ENCODE peak calls at places on chromosomes 11 and 22, in five cellular contexts. M, N, X, H and R are unnamed samples.

GRCh38 chr11:104476898-104477297 is 313.0 kb upstream of the PDGFD start:
- DNase-seq in N (no peak), M (no peak), H (no peak), X (no peak), R (no peak)

GRCh38 chr22:47373648-47374272 is 611.3 kb downstream of the TBC1D22A start:
- DNase-seq in M (no peak), X (no peak), N (no peak), H (no peak), R (no peak)

GRCh38 chr11:118176400-118177134 is at the start of gene SCN2B:
- DNase-seq in M (no peak), H (no peak), X (no peak), N (no peak), R (no peak)

GRCh38 chr11:48122246-48122645 is 94.4 kb upstream of the OR4B1 start:
- DNase-seq in X (no peak), M (no peak), H (no peak), N (peak; percentile 21), R (no peak)

GRCh38 chr11:66221726-66222236 is 46.7 kb upstream of the RAB1B start:
- DNase-seq in M (no peak), N (peak; percentile 46), H (peak; percentile 18), X (no peak), R (no peak)

GRCh38 chr11:76885390-76886097 is 24.8 kb downstream of the ACER3 start:
- DNase-seq in N (no peak), X (no peak), M (peak; percentile 30), H (peak; percentile 6), R (no peak)

GRCh38 chr22:17476838-17477237 is 86.5 kb upstream of the SLC25A18 start:
- DNase-seq in M (no peak), H (no peak), X (no peak), N (no peak), R (no peak)

GRCh38 chr11:44565746-44566558 is 489 bp downstream of the CD82 start:
- DNase-seq in N (no peak), H (no peak), X (no peak), M (no peak), R (no peak)

GRCh38 chr11:38680166-38680565 is 2082.1 kb upstream of the RAG2 start:
- DNase-seq in X (no peak), N (no peak), H (no peak), M (no peak), R (no peak)

GRCh38 chr22:17106785-17107546 is 14.2 kb downstream of the TMEM121B start:
- DNase-seq in H (no peak), N (no peak), M (no peak), X (no peak), R (no peak)

GRCh38 chr11:46639197-46639839 is 22.0 kb downstream of the ATG13 start:
- DNase-seq in M (no peak), N (no peak), H (no peak), X (no peak), R (no peak)

GRCh38 chr11:2580444-2581050 is 119.2 kb downstream of the KCNQ1OT1 start:
- DNase-seq in H (no peak), M (no peak), N (peak; percentile 63), X (peak; percentile 36), R (peak; percentile 13)

GRCh38 chr11:83278351-83278750 is 7.8 kb downstream of the CCDC90B start:
- DNase-seq in X (no peak), N (no peak), H (no peak), M (no peak), R (no peak)

GRCh38 chr22:41429232-41429945 is 17.2 kb downstream of the TOB2 start:
- DNase-seq in X (no peak), N (no peak), H (no peak), M (no peak), R (no peak)

GRCh38 chr11:655036-655726 is 18.1 kb downstream of the DRD4 start:
- DNase-seq in M (no peak), H (peak; percentile 36), N (no peak), X (no peak), R (no peak)

GRCh38 chr11:77269484-77270123 is 31.9 kb downstream of the GDPD4 start:
- DNase-seq in N (no peak), X (no peak), M (no peak), H (no peak), R (no peak)

GRCh38 chr11:10640308-10640707 is 53.2 kb downstream of the IRAG1 start:
- DNase-seq in N (no peak), X (no peak), H (no peak), M (no peak), R (no peak)

GRCh38 chr11:64003807-64004589 is 17.8 kb downstream of the OTUB1 start:
- DNase-seq in H (peak; percentile 73), X (no peak), N (no peak), M (no peak), R (peak; percentile 49)

GRCh38 chr11:116078101-116078561 is 573.9 kb upstream of the CADM1 start:
- DNase-seq in H (no peak), N (no peak), M (no peak), X (no peak), R (peak; percentile 35)

GRCh38 chr11:23278121-23278520 is 417.8 kb upstream of the CCDC179 start:
- DNase-seq in H (no peak), M (no peak), N (no peak), X (no peak), R (no peak)

GRCh38 chr11:135075740-135076139 is 663.7 kb upstream of the B3GAT1 start:
- DNase-seq in N (peak; percentile 81), M (no peak), H (peak; percentile 83), X (peak; percentile 56), R (peak; percentile 88)

GRCh38 chr11:123330071-123330470 is 100.0 kb upstream of the GRAMD1B start:
- DNase-seq in N (no peak), M (no peak), X (no peak), H (no peak), R (no peak)

GRCh38 chr22:21568207-21569075 is 927 bp downstream of the UBE2L3 start:
- DNase-seq in X (peak; percentile 43), M (no peak), H (peak; percentile 19), N (no peak), R (peak; percentile 36)

GRCh38 chr22:27620367-27621154 is 181.0 kb downstream of the MN1 start:
- DNase-seq in H (peak; percentile 11), X (no peak), M (no peak), N (no peak), R (no peak)

GRCh38 chr22:11253000-11253511 is 4274.9 kb upstream of the OR11H1 start:
- DNase-seq in M (no peak), X (no peak), N (peak; percentile 52), H (no peak), R (peak; percentile 10)

GRCh38 chr11:702731-703461 is 3.1 kb upstream of the EPS8L2 start:
- DNase-seq in X (no peak), H (no peak), N (no peak), M (peak; percentile 81), R (no peak)

GRCh38 chr22:41447435-41448188 is 1.0 kb upstream of the TOB2 start:
- DNase-seq in M (peak; percentile 68), X (peak; percentile 78), N (peak; percentile 88), H (peak; percentile 60), R (peak; percentile 85)

GRCh38 chr11:8332196-8332595 is 68.5 kb upstream of the LMO1 start:
- DNase-seq in X (no peak), H (no peak), M (no peak), N (no peak), R (no peak)

GRCh38 chr11:24509114-24509513 is 12.3 kb downstream of the LUZP2 start:
- DNase-seq in N (no peak), M (no peak), H (no peak), X (no peak), R (no peak)
- TF ChIP-seq CTCF in N (no peak), M (no peak), H (no peak), X (no peak), R (no peak)

DNA sequence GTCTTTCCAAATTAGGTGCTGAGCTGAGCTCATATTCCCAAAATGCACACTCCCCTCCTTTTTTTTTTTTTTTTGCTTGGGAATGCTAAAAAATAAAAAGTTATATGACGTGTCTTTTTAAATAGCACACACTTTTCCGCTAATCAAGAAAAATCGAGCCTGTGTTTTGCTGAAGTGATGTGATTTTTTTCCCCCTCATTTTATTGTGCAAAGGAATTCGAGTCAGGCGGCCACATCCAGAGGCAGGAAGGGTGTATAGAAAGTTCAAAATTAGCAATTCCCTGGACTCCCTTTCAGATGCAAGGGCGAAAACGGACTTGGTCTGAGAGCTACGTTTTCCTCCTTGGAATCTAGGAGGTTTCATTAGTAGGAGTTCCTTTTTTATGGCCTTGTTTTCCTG is 64.7 kb upstream of the LINC01488 start:
- DNase-seq in N (no peak), X (no peak), H (no peak), M (no peak), R (no peak)
- TF ChIP-seq CTCF in N (no peak), X (no peak), H (no peak), M (no peak), R (no peak)

GRCh38 chr22:36198482-36198881 is 3.1 kb downstream of the APOL4 start:
- DNase-seq in M (no peak), N (peak; percentile 62), X (no peak), H (no peak), R (no peak)
- TF ChIP-seq CTCF in M (no peak), N (no peak), X (no peak), H (no peak), R (no peak)

GRCh38 chr11:9351956-9352355 is 32.5 kb upstream of the IPO7 start:
- DNase-seq in H (no peak), N (no peak), M (no peak), X (no peak), R (no peak)

GRCh38 chr11:9347100-9347499 is 32.7 kb upstream of the TMEM41B start:
- DNase-seq in H (no peak), M (no peak), N (no peak), X (no peak), R (no peak)

GRCh38 chr11:9357041-9357440 is 27.4 kb upstream of the IPO7 start:
- DNase-seq in H (no peak), N (no peak), X (no peak), M (no peak), R (no peak)

GRCh38 chr11:9351321-9351881 is 33.1 kb upstream of the IPO7 start:
- DNase-seq in N (no peak), M (no peak), X (no peak), H (no peak), R (no peak)
- TF ChIP-seq CTCF in N (no peak), M (no peak), X (no peak), H (no peak), R (no peak)

DNA sequence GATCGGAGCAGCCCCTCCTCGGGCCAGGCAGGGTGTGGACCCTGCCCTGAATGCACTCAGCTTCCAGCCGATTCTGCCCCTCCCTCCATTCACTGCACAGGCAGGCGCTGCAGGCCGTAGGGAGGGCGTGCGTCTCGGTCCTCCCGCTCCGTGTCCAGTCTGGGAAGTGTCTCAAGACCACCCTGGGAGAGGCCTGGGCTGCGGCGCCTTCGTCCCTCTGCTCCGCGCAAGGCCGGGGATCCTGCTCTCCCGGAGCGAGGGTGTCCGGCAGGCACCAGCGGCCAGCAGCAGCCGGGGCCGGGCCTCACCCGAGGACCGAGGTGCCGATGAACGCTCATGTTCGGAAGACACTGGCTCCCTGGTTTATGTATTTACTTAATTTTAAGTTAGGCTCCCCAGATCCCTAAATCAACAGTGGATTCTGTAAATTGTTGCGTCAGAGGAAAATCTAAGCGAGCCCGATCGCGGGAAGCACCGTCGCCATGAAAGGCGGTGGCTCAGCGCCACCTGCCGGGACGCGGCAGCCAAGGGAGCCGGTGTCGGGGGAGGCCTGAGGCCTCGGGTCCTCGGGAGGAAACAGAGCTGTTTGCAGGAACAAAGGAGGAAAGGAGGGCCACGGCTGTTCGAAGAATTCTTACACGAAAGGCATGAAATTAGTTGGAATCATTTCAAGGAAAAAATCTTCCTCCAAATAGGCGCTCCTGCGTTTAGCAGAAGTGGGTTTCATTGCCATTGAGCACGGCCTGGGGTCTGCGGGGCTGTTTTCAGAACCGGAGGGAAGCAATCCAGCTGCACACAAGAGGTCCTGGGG is 195.3 kb downstream of the BRD1 start:
- DNase-seq in H (peak; percentile 55), X (peak; percentile 87), N (no peak), M (peak; percentile 41), R (no peak)
- TF ChIP-seq CTCF in H (peak; percentile 80), X (peak; percentile 85), N (peak; percentile 63), M (peak; percentile 43), R (no peak)